ENCODE peak calls at places on chromosomes 11 and 22, in five cellular contexts. Y, Z, H, P and O are unnamed samples.

GRCh38 chr22:20284471-20285086 is 16.5 kb upstream of the RTN4R start:
- DNase-seq in Y (no peak), Z (no peak), H (no peak), P (no peak), O (no peak)

GRCh38 chr11:27242591-27242990 is 120.4 kb downstream of the CCDC34 start:
- DNase-seq in Y (peak; percentile 27), Z (peak; percentile 78), H (no peak), P (no peak), O (peak; percentile 80)

GRCh38 chr22:45867118-45867905 is 109.7 kb downstream of the WNT7B start:
- DNase-seq in Y (peak; percentile 64), Z (peak; percentile 25), H (no peak), P (peak; percentile 16), O (no peak)

GRCh38 chr11:112004389-112004788 is 20.8 kb upstream of the DLAT start:
- DNase-seq in Y (peak; percentile 11), Z (no peak), H (peak; percentile 17), P (no peak), O (no peak)

GRCh38 chr22:41140365-41140957 is 48.1 kb downstream of the EP300 start:
- DNase-seq in Y (no peak), Z (peak; percentile 3), H (no peak), P (no peak), O (no peak)

GRCh38 chr11:69841859-69842698 is 22.9 kb upstream of the FGF3 start:
- DNase-seq in Y (peak; percentile 20), Z (peak; percentile 16), H (no peak), P (peak; percentile 30), O (no peak)

GRCh38 chr22:39214383-39215069 is 30.3 kb downstream of the PDGFB start:
- DNase-seq in Y (peak; percentile 34), Z (peak; percentile 5), H (peak; percentile 43), P (no peak), O (no peak)

GRCh38 chr22:22710719-22711531 is 66.5 kb downstream of the GGTLC2 start:
- DNase-seq in Y (peak; percentile 58), Z (peak; percentile 67), H (peak; percentile 46), P (peak; percentile 77), O (no peak)

GRCh38 chr11:110991621-110992355 is 253.7 kb upstream of the POU2AF2 start:
- DNase-seq in Y (peak; percentile 93), Z (peak; percentile 91), H (no peak), P (no peak), O (peak; percentile 56)

DNA sequence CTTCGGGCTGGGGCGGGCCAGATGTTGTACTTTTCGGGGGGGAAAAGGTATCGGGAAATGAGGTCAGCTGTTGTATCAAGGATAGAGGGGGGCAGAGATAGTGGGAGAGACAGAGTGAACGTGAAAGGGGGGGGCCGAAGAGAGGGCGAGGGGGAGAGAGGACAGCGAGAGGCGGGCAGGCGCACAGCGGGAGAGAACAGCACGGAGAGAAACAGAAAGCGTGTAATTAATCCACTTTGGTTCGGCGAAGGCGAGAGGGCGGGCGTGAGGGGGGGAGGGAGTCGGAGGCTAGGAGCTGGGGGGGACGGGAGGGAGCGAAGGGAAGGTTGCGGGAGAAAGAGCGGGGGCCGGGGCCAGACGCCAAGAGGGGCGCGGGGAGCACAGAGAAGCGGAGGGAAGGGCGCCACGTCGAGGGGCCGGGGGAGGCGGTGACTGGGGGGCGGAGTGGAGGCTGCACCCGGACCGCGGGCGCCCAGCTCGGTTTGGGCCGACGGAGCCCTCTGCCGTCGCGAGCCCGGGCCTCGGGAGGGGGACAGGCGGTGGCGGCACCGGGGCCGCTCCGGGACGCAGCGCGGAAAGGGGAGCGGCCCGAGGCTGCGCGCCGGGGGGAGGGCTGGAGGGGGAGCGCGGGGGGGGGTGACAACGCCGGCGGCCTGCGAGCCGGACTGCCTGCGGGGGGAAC is 612 bp downstream of the IGF2 start:
- DNase-seq in Y (peak; percentile 61), Z (no peak), H (no peak), P (no peak), O (no peak)
- H3K4me3 ChIP-seq in Y (no peak overlapping the region), Z (no peak overlapping the region), H (peak overlapping the region; percentile 52), P (no peak overlapping the region), O (peak overlapping the region; percentile 16)

GRCh38 chr11:113952070-113952469 is 22.8 kb upstream of the HTR3A start:
- DNase-seq in Y (no peak), Z (no peak), H (no peak), P (no peak), O (no peak)
- TF ChIP-seq CTCF in Y (no peak), Z (no peak), H (no peak), P (no peak), O (no peak)

GRCh38 chr11:17164361-17165246 is 43.2 kb downstream of the PIK3C2A start:
- DNase-seq in Y (peak; percentile 53), Z (peak; percentile 46), H (no peak), P (no peak), O (no peak)
- H3K4me3 ChIP-seq in Y (no peak overlapping the region), Z (no peak overlapping the region), H (no peak overlapping the region), P (no peak overlapping the region), O (no peak overlapping the region)

GRCh38 chr11:120985718-120986569 is 38.0 kb upstream of the TBCEL start:
- DNase-seq in Y (peak; percentile 75), Z (peak; percentile 18), H (peak; percentile 21), P (peak; percentile 38), O (no peak)
- TF ChIP-seq CTCF in Y (no peak), Z (no peak), H (no peak), P (no peak), O (no peak)

GRCh38 chr22:48705917-48706605 is 1121.6 kb downstream of the BRD1 start:
- DNase-seq in Y (no peak), Z (no peak), H (no peak), P (no peak), O (no peak)
- H3K4me3 ChIP-seq in Y (no peak overlapping the region), Z (no peak overlapping the region), H (no peak overlapping the region), P (no peak overlapping the region), O (no peak overlapping the region)

DNA sequence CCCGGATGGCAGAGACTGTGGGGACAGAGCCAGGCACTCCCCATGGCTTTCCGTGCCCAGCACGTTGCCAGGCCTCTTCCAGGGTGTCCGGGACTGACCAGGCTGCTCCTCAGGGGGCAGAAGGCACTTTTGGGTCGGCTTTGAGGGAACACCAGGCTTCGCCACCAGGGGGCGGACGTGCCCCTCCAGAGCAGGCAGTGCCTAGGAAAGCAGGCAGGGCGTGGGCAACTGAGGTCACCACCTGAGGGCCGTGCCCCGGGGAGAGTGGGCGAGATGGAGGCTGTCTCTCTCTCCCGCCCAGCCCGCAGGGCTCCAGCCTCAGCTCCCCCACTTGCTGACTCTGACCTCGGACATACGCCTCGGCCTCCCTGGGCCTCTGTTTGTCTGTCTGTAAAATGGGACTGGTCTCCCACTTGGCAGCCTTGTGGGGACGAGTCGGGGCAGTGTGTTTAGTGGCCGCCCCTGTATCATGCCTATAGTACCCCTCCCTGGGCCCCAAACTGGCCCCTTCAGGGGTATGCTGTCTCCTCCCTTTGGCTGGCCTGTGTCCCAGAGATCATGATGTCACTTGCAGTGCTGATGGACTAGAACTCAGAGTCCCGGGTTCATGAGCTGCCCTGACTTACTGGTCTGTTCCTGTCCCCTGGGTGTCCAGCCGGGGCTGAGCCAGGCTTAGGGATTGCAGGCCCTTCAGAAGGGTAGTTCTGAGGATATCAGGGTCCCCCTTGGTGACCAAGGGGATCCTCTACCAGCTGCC is 4.4 kb upstream of the PRR5 start:
- DNase-seq in Y (peak; percentile 88), Z (peak; percentile 68), H (peak; percentile 64), P (peak; percentile 86), O (no peak)
- TF ChIP-seq CTCF in Y (peak; percentile 96), Z (peak; percentile 94), H (peak; percentile 67), P (peak; percentile 83), O (peak; percentile 97)

GRCh38 chr11:95671768-95672167 is 117.8 kb downstream of the FAM76B start:
- DNase-seq in Y (peak; percentile 56), Z (peak; percentile 29), H (no peak), P (no peak), O (no peak)
- H3K4me3 ChIP-seq in Y (no peak overlapping the region), Z (no peak overlapping the region), H (no peak overlapping the region), P (no peak overlapping the region), O (no peak overlapping the region)

GRCh38 chr11:13964771-13965074 is 2.2 kb downstream of the SPON1 start:
- DNase-seq in Y (no peak), Z (no peak), H (no peak), P (no peak), O (no peak)
- TF ChIP-seq CTCF in Y (no peak), Z (no peak), H (no peak), P (no peak), O (no peak)

GRCh38 chr11:72138821-72139390 is 3.4 kb downstream of the FOLR3 start:
- DNase-seq in Y (no peak), Z (no peak), H (no peak), P (no peak), O (no peak)
- H3K4me3 ChIP-seq in Y (no peak overlapping the region), Z (no peak overlapping the region), H (no peak overlapping the region), P (no peak overlapping the region), O (no peak overlapping the region)